ENCODE peak calls at places on chromosomes 13 and 19, in seven cellular contexts. One of them, this sample, is unnamed.
A peak's percentile ranks its signal among the peaks of the same experiment; 100 is the strongest.

GRCh38 chr19:10270180-10270615 is 722 bp upstream of the ICAM1 start:
- DNase-seq in PC-9: no peak
- DNase-seq in GM04503: no peak
- DNase-seq in MG63: no peak
- DNase-seq in endothelial cell: no peak
- DNase-seq in activated CD4-positive, alpha-beta T cell treated with anti-CD3 and anti-CD28 coated beads, Interleukin-2, amount 50 U/mL, for 24 hours: peak; percentile 38
- DNase-seq in RPMI7951: peak; percentile 90
- DNase-seq in this sample: no peak

GRCh38 chr13:91729859-91730258 is 331.4 kb downstream of the GPC5 start:
- DNase-seq in MG63: no peak
- DNase-seq in GM04503: no peak
- DNase-seq in PC-9: no peak
- DNase-seq in endothelial cell: no peak
- DNase-seq in RPMI7951: no peak
- DNase-seq in activated CD4-positive, alpha-beta T cell treated with anti-CD3 and anti-CD28 coated beads, Interleukin-2, amount 50 U/mL, for 24 hours: no peak
- DNase-seq in this sample: no peak

GRCh38 chr19:42064432-42064831 is 5.6 kb downstream of the GRIK5 start:
- DNase-seq in GM04503: no peak
- DNase-seq in RPMI7951: no peak
- DNase-seq in activated CD4-positive, alpha-beta T cell treated with anti-CD3 and anti-CD28 coated beads, Interleukin-2, amount 50 U/mL, for 24 hours: no peak
- DNase-seq in MG63: no peak
- DNase-seq in PC-9: no peak
- DNase-seq in endothelial cell: no peak
- DNase-seq in this sample: no peak

GRCh38 chr19:15922021-15922420 is 12.3 kb downstream of the CYP4F11 start:
- DNase-seq in endothelial cell: no peak
- DNase-seq in PC-9: no peak
- DNase-seq in GM04503: no peak
- DNase-seq in activated CD4-positive, alpha-beta T cell treated with anti-CD3 and anti-CD28 coated beads, Interleukin-2, amount 50 U/mL, for 24 hours: no peak
- DNase-seq in MG63: no peak
- DNase-seq in RPMI7951: no peak
- DNase-seq in this sample: no peak

GRCh38 chr13:31923134-31923763 is 108.3 kb upstream of the FRY start:
- DNase-seq in PC-9: no peak
- DNase-seq in RPMI7951: no peak
- DNase-seq in activated CD4-positive, alpha-beta T cell treated with anti-CD3 and anti-CD28 coated beads, Interleukin-2, amount 50 U/mL, for 24 hours: no peak
- DNase-seq in endothelial cell: no peak
- DNase-seq in GM04503: no peak
- DNase-seq in MG63: no peak
- DNase-seq in this sample: no peak

GRCh38 chr13:24392972-24393371 is 83.6 kb downstream of the C1QTNF9 start:
- DNase-seq in endothelial cell: no peak
- DNase-seq in RPMI7951: no peak
- DNase-seq in MG63: no peak
- DNase-seq in GM04503: no peak
- DNase-seq in activated CD4-positive, alpha-beta T cell treated with anti-CD3 and anti-CD28 coated beads, Interleukin-2, amount 50 U/mL, for 24 hours: no peak
- DNase-seq in PC-9: no peak
- DNase-seq in this sample: no peak

GRCh38 chr19:38893341-38893771 is 6.1 kb downstream of the SIRT2 start:
- DNase-seq in activated CD4-positive, alpha-beta T cell treated with anti-CD3 and anti-CD28 coated beads, Interleukin-2, amount 50 U/mL, for 24 hours: no peak
- DNase-seq in GM04503: no peak
- DNase-seq in PC-9: no peak
- DNase-seq in RPMI7951: no peak
- DNase-seq in endothelial cell: no peak
- DNase-seq in MG63: no peak
- DNase-seq in this sample: no peak

GRCh38 chr19:35150445-35150844 is 4.1 kb upstream of the FXYD5 start:
- DNase-seq in RPMI7951: no peak
- DNase-seq in activated CD4-positive, alpha-beta T cell treated with anti-CD3 and anti-CD28 coated beads, Interleukin-2, amount 50 U/mL, for 24 hours: no peak
- DNase-seq in endothelial cell: no peak
- DNase-seq in GM04503: no peak
- DNase-seq in PC-9: no peak
- DNase-seq in MG63: no peak
- DNase-seq in this sample: no peak

GRCh38 chr19:39270091-39270871 is 2.1 kb downstream of the IFNL2 start:
- DNase-seq in PC-9: no peak
- DNase-seq in GM04503: no peak
- DNase-seq in activated CD4-positive, alpha-beta T cell treated with anti-CD3 and anti-CD28 coated beads, Interleukin-2, amount 50 U/mL, for 24 hours: no peak
- DNase-seq in endothelial cell: no peak
- DNase-seq in MG63: peak; percentile 57
- DNase-seq in RPMI7951: no peak
- DNase-seq in this sample: no peak

GRCh38 chr13:43908156-43909126 is 28.7 kb downstream of the LACC1 start:
- DNase-seq in GM04503: no peak
- DNase-seq in PC-9: peak; percentile 85
- DNase-seq in endothelial cell: peak; percentile 6
- DNase-seq in RPMI7951: peak; percentile 64
- DNase-seq in MG63: peak; percentile 6
- DNase-seq in activated CD4-positive, alpha-beta T cell treated with anti-CD3 and anti-CD28 coated beads, Interleukin-2, amount 50 U/mL, for 24 hours: no peak
- DNase-seq in this sample: no peak

GRCh38 chr13:37143901-37144300 is 38.4 kb upstream of the CSNK1A1L start:
- DNase-seq in GM04503: no peak
- DNase-seq in activated CD4-positive, alpha-beta T cell treated with anti-CD3 and anti-CD28 coated beads, Interleukin-2, amount 50 U/mL, for 24 hours: no peak
- DNase-seq in RPMI7951: no peak
- DNase-seq in endothelial cell: no peak
- DNase-seq in PC-9: no peak
- DNase-seq in MG63: no peak
- DNase-seq in this sample: no peak

GRCh38 chr13:29165840-29166239 is 345.7 kb downstream of the MTUS2 start:
- DNase-seq in activated CD4-positive, alpha-beta T cell treated with anti-CD3 and anti-CD28 coated beads, Interleukin-2, amount 50 U/mL, for 24 hours: no peak
- DNase-seq in PC-9: no peak
- DNase-seq in GM04503: no peak
- DNase-seq in endothelial cell: no peak
- DNase-seq in RPMI7951: peak; percentile 2
- DNase-seq in MG63: no peak
- DNase-seq in this sample: no peak

This sample was measured in GM18507.